ENCODE peak calls at places on chromosome 20, in six cellular contexts. C is hepatocyte, E is breast epithelium, G is osteoblast, R is suprapubic skin, O is fibroblast of lung. H is an unnamed sample.

GRCh38 chr20:7171911-7172310 is 404.4 kb downstream of the BMP2 start:
- DNase-seq in C (no peak), E (no peak), G (no peak), R (no peak), O (peak), H (no peak)

GRCh38 chr20:8423482-8423881 is 291.4 kb downstream of the PLCB1 start:
- DNase-seq in C (no peak), E (no peak), G (no peak), R (no peak), O (no peak), H (no peak)

GRCh38 chr20:57653910-57654309 is 33.7 kb upstream of the ZBP1 start:
- DNase-seq in C (peak), E (no peak), G (peak), R (peak), O (no peak), H (no peak)

GRCh38 chr20:46348231-46348803 is 40.0 kb upstream of the CDH22 start:
- DNase-seq in C (peak), E (no peak), G (peak), R (no peak), O (no peak), H (no peak)

GRCh38 chr20:57426831-57427230 is 35.6 kb downstream of the RBM38 start:
- DNase-seq in C (no peak), E (no peak), G (no peak), R (no peak), O (no peak), H (no peak)

GRCh38 chr20:15144911-15145310 is 807.5 kb upstream of the FLRT3 start:
- DNase-seq in C (no peak), E (no peak), G (no peak), R (no peak), O (no peak), H (no peak)

GRCh38 chr20:41391587-41392001 is 25.0 kb upstream of the EMILIN3 start:
- DNase-seq in C (no peak), E (peak), G (no peak), R (no peak), O (peak), H (no peak)

GRCh38 chr20:19560876-19561480 is 197.1 kb upstream of the RIN2 start:
- DNase-seq in C (no peak), E (no peak), G (no peak), R (no peak), O (no peak), H (no peak)

GRCh38 chr20:53940883-53941546 is 129.4 kb downstream of the BCAS1 start:
- DNase-seq in C (no peak), E (no peak), G (peak), R (no peak), O (peak), H (no peak)

GRCh38 chr20:17227199-17227535 is 327 bp downstream of the PCSK2 start:
- DNase-seq in C (peak), E (no peak), G (peak), R (no peak), O (no peak), H (no peak)

GRCh38 chr20:40970218-40970617 is 58.4 kb upstream of the TOP1 start:
- DNase-seq in C (no peak), E (peak), G (no peak), R (no peak), O (no peak), H (no peak)

GRCh38 chr20:57399587-57400261 is 8.5 kb downstream of the RBM38 start:
- DNase-seq in C (no peak), E (no peak), G (peak), R (no peak), O (peak), H (no peak)

GRCh38 chr20:5621305-5621704 is 128.9 kb upstream of the SHLD1 start:
- DNase-seq in C (peak), E (peak), G (no peak), R (no peak), O (peak), H (peak)

GRCh38 chr20:36542019-36542488 is 735 bp downstream of the MYL9 start:
- DNase-seq in C (peak), E (no peak), G (peak), R (no peak), O (peak), H (no peak)

GRCh38 chr20:7383218-7383617 is 557.0 kb downstream of the HAO1 start:
- DNase-seq in C (no peak), E (no peak), G (no peak), R (no peak), O (peak), H (no peak)

GRCh38 chr20:33893314-33893713 is 82.2 kb downstream of the CHMP4B start:
- DNase-seq in C (no peak), E (no peak), G (peak), R (no peak), O (peak), H (no peak)

GRCh38 chr20:36541227-36542018 is at the start of gene MYL9:
- DNase-seq in C (peak), E (peak), G (peak), R (peak), O (peak), H (no peak)

GRCh38 chr20:36677422-36677771 is 31.4 kb upstream of the SLA2 start:
- DNase-seq in C (no peak), E (no peak), G (no peak), R (no peak), O (no peak), H (no peak)

GRCh38 chr20:10651227-10651990 is 22.4 kb downstream of the JAG1 start:
- DNase-seq in C (peak), E (no peak), G (no peak), R (no peak), O (peak), H (no peak)
- TF ChIP-seq CTCF in C (no peak), E (no peak), G (no peak), R (no peak), O (no peak), H (no peak)

GRCh38 chr20:49381558-49382493 is 100.6 kb downstream of the KCNB1 start:
- DNase-seq in C (peak), E (peak), G (peak), R (no peak), O (peak), H (peak)
- H3K27ac ChIP-seq in C (no peak), E (peak), G (no peak), R (no peak), O (no peak), H (peak)

GRCh38 chr20:39036851-39037250 is 74.7 kb downstream of the DHX35 start:
- DNase-seq in C (no peak), E (no peak), G (no peak), R (no peak), O (peak), H (no peak)
- TF ChIP-seq CTCF in C (no peak), E (no peak), G (no peak), R (no peak), O (no peak), H (no peak)

GRCh38 chr20:32686530-32687179 is 12.9 kb upstream of the C20orf203 start:
- DNase-seq in C (no peak), E (no peak), G (no peak), R (no peak), O (no peak), H (no peak)

GRCh38 chr20:32681175-32682084 is 7.7 kb upstream of the C20orf203 start:
- DNase-seq in C (peak), E (no peak), G (peak), R (no peak), O (peak), H (no peak)

GRCh38 chr20:32687180-32687532 is 13.4 kb upstream of the C20orf203 start:
- DNase-seq in C (no peak), E (no peak), G (no peak), R (no peak), O (no peak), H (no peak)

GRCh38 chr20:32682508-32682987 is 8.8 kb upstream of the C20orf203 start:
- DNase-seq in C (no peak), E (no peak), G (peak), R (no peak), O (no peak), H (no peak)

DNA sequence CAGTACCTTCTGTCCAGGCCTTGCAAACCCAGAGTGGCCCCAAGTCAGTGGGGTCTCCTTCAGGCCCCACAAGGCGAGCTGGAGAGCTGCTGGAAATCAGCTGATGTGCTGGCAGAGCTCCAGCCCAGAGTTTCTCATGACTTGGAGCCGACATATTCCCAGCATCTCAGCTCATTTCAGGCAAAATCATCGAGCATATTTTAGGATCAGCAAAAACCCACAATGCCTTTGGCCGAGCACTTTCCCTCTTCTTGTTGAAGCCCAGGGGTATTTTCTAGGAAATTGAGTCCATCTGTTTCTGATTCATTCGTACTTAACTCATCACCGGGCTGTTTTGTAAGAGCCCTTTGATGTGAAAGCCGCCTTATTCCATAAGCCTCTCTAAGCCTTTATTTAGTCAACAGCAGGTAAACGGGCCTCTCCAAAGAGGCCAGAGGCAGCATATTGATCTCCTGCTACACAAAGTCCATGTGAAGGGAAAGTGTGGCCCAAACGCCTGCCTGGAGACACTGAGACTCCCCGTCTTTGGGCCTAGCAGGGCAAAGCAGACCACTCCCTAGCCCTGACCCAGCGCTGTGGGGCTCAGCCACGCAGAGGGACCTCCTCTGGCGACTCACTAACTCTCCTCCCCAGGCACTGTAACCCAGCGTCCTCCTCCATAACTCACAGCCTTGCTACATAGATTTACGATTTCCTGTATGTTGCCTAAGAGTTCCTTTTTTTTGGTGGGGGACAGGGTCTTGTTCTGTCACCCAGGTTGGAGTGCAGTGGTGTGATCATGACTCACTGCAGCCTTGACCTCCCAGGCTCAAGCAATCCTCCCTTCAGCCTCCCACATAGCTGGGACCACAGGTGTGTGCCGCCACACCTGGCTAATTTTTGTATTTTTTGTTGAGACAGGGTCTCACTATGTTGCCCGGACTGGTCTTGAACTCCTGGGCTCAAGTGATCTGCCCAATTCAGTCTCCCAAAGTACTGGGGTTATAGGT is 12.1 kb upstream of the C20orf203 start:
- DNase-seq in C (peak), E (no peak), G (peak), R (no peak), O (peak), H (no peak)
- H3K27ac ChIP-seq in C (peak), E (peak), G (peak), R (peak), O (peak), H (peak)

DNA sequence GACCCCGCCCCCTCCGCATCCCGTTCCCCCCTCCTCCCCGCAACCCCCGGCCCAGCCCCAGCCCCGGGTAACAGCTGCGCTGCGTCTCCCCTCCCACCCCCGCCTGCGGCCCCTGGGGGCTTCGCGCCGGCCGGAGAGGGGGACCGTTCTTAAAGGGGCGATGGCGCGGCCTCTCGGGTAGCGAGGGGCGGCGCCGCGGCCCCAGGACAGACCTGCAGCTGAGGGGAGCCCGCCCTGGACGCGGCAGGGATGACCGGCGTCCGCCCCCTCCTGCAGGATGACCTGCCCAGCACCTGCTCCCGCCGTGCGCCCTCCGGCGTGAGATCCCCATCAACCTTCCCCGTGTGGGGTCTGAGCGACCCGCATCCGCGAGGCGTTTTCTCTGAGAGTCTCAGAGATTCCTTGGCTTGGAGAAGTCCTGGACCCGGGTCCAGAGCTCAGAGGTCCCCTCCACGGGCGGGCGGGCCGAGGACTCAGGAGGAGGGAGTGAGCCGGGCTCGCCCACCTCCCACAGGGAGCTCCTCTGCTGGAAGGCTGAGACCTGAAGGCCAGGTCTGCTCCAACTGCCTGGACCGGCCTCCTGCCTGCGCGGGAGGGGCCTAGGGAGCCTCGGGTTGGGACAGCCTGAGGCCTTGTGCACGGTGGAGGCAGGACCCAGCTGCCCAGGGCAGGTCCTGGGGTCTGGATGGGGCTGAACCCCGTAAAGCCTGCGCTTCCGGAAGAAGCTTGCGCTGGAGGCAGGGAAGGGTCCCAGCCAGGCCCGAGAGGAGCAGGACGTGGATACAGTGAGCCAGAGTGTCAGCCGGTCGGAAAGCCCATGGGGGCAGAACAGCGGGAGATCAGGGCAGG is 497 bp upstream of the NKAIN4 start:
- DNase-seq in C (no peak), E (no peak), G (no peak), R (no peak), O (no peak), H (no peak)
- TF ChIP-seq CTCF in C (peak), E (no peak), G (no peak), R (no peak), O (no peak), H (no peak)

DNA sequence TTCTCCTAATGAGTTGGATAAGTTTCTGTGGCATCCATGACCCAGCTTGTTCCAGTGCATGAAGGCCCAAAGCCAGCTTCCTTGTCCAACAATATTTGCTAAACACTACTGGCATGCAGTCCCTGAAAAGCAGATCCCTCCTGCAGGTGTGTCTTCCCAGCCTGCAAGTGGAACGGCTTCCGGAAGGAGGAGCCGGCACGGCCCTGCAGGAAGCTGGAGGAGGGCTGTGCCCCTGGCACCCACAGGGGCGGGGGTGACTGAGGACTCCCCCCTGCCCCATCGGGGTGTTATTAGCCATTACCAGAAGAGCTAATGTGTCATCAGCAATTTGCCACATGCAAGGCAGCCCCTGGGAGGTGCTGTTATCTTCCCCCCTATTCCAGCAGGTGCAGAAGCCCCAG is 27.4 kb downstream of the NPEPL1 start:
- DNase-seq in C (peak), E (peak), G (no peak), R (no peak), O (no peak), H (no peak)
- H3K27ac ChIP-seq in C (no peak), E (no peak), G (no peak), R (no peak), O (no peak), H (no peak)

DNA sequence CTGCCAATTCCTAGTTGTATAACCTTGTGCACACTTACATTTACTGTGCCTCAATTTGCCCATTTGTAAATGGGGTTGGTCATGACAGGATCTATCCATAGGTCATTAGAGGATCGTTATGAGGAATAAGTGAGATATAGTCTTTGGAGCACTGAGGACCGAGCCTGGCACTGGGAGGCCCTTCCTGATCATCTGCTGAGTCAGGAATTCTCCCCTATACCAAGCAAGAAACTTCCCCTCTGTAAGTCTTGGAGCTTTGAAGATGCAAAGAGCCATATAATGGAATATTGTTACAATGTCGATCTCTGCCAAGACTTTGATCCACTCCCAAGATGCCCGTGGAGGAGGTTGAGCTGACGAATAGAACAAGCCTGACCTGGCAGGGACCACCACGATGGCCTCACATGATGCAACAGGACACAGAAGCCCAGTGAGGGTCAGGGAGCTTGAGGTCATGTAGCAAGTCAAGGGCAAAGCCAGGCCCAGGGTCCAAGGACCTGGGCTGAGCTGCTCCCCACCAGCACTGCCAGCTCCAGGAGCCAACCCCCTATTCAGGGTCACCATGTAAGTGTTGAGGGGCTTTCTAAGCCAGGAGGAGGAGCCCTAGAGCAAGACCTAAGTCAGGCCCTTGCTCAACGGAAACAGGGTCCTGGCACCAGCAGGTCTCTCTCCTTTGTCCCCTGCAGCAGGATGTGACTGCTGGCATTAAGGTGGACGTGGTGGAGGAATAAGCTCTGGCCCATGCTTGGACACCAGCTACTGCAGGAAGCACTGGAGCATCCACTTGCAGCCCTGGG is 16.7 kb downstream of the PDRG1 start:
- DNase-seq in C (no peak), E (no peak), G (no peak), R (no peak), O (no peak), H (no peak)
- TF ChIP-seq CTCF in C (no peak), E (no peak), G (no peak), R (no peak), O (no peak), H (no peak)

GRCh38 chr20:32581839-32582658 is 3.1 kb downstream of the NOL4L start:
- DNase-seq in C (peak), E (no peak), G (peak), R (no peak), O (no peak), H (no peak)
- H3K27ac ChIP-seq in C (peak), E (no peak), G (no peak), R (no peak), O (no peak), H (peak)

GRCh38 chr20:35329435-35330139 is 37.4 kb upstream of the FAM83C start:
- DNase-seq in C (peak), E (no peak), G (peak), R (no peak), O (no peak), H (no peak)
- TF ChIP-seq CTCF in C (peak), E (no peak), G (peak), R (peak), O (peak), H (peak)

GRCh38 chr20:47801759-47802158 is 16.5 kb upstream of the SULF2 start:
- DNase-seq in C (no peak), E (no peak), G (no peak), R (no peak), O (no peak), H (no peak)

GRCh38 chr20:47802226-47802920 is 17.1 kb upstream of the SULF2 start:
- DNase-seq in C (no peak), E (no peak), G (no peak), R (no peak), O (no peak), H (no peak)

GRCh38 chr20:47801079-47801478 is 15.8 kb upstream of the SULF2 start:
- DNase-seq in C (no peak), E (no peak), G (no peak), R (no peak), O (no peak), H (no peak)

GRCh38 chr20:47799116-47799715 is 13.9 kb upstream of the SULF2 start:
- DNase-seq in C (no peak), E (no peak), G (no peak), R (no peak), O (no peak), H (no peak)

GRCh38 chr20:47800619-47801018 is 15.3 kb upstream of the SULF2 start:
- DNase-seq in C (peak), E (no peak), G (no peak), R (no peak), O (no peak), H (no peak)
- H3K27ac ChIP-seq in C (no peak), E (no peak), G (no peak), R (no peak), O (no peak), H (no peak)